ENCODE peak calls at places on chromosome 17, in eight cellular contexts. O, Y, A, Z, I, N, L and J are unnamed samples.
A peak's percentile ranks its signal among the peaks of the same experiment; 100 is the strongest.

GRCh38 chr17:43927101-43927935 is 15.0 kb downstream of the PPY start:
- DNase-seq in O (no peak), Y (peak; percentile 50), A (no peak), Z (no peak), I (no peak), N (no peak), L (no peak), J (peak; percentile 50)

GRCh38 chr17:16941643-16942042 is 30.3 kb downstream of the TNFRSF13B start:
- DNase-seq in O (no peak), Y (no peak), A (no peak), Z (no peak), I (no peak), N (no peak), L (no peak), J (no peak)

GRCh38 chr17:43475494-43476089 is 8.2 kb upstream of the DHX8 start:
- DNase-seq in O (no peak), Y (no peak), A (no peak), Z (no peak), I (no peak), N (no peak), L (no peak), J (no peak)

GRCh38 chr17:78873519-78874340 is 29.3 kb downstream of the CEP295NL start:
- DNase-seq in O (no peak), Y (no peak), A (no peak), Z (peak; percentile 59), I (peak; percentile 35), N (peak; percentile 92), L (no peak), J (peak; percentile 59)

GRCh38 chr17:2853111-2853721 is 57.0 kb downstream of the RAP1GAP2 start:
- DNase-seq in O (no peak), Y (peak; percentile 53), A (peak; percentile 45), Z (peak; percentile 68), I (no peak), N (peak; percentile 87), L (no peak), J (peak; percentile 83)

GRCh38 chr17:78925662-78926555 is 722 bp upstream of the TIMP2 start:
- DNase-seq in O (peak; percentile 98), Y (no peak), A (peak; percentile 80), Z (peak; percentile 87), I (peak; percentile 39), N (no peak), L (peak; percentile 90), J (peak; percentile 83)

GRCh38 chr17:73622381-73622780 is 21.9 kb downstream of the SDK2 start:
- DNase-seq in O (no peak), Y (no peak), A (no peak), Z (no peak), I (no peak), N (no peak), L (no peak), J (no peak)

GRCh38 chr17:80565347-80566053 is 20.9 kb downstream of the RPTOR start:
- DNase-seq in O (no peak), Y (no peak), A (no peak), Z (no peak), I (no peak), N (no peak), L (no peak), J (no peak)

GRCh38 chr17:74096456-74096855 is 107.0 kb upstream of the RPL38 start:
- DNase-seq in O (no peak), Y (no peak), A (no peak), Z (no peak), I (no peak), N (no peak), L (no peak), J (no peak)

GRCh38 chr17:11142231-11142630 is 98.8 kb upstream of the SHISA6 start:
- DNase-seq in O (no peak), Y (no peak), A (no peak), Z (no peak), I (no peak), N (no peak), L (no peak), J (no peak)

GRCh38 chr17:78252111-78252634 is 20.7 kb downstream of the TMEM235 start:
- DNase-seq in O (no peak), Y (peak; percentile 94), A (no peak), Z (no peak), I (no peak), N (peak; percentile 74), L (no peak), J (no peak)

GRCh38 chr17:9022553-9023388 is 1.5 kb downstream of the NTN1 start:
- DNase-seq in O (no peak), Y (no peak), A (no peak), Z (no peak), I (no peak), N (peak; percentile 82), L (no peak), J (no peak)

GRCh38 chr17:34584805-34585416 is 5.5 kb downstream of the TMEM132E start:
- DNase-seq in O (no peak), Y (no peak), A (no peak), Z (no peak), I (peak; percentile 29), N (no peak), L (no peak), J (no peak)

GRCh38 chr17:4604111-4604644 is 19.8 kb downstream of the SMTNL2 start:
- DNase-seq in O (no peak), Y (no peak), A (no peak), Z (peak; percentile 72), I (peak; percentile 79), N (peak; percentile 56), L (no peak), J (peak; percentile 69)

GRCh38 chr17:8016632-8017424 is 14.4 kb downstream of the GUCY2D start:
- DNase-seq in O (no peak), Y (no peak), A (peak; percentile 85), Z (no peak), I (peak; percentile 62), N (no peak), L (peak; percentile 54), J (peak; percentile 60)

GRCh38 chr17:9999948-10000695 is 95.1 kb upstream of the RCVRN start:
- DNase-seq in O (no peak), Y (no peak), A (no peak), Z (no peak), I (no peak), N (no peak), L (no peak), J (no peak)

GRCh38 chr17:1611715-1612114 is 16.9 kb downstream of the SLC43A2 start:
- DNase-seq in O (no peak), Y (no peak), A (no peak), Z (no peak), I (no peak), N (no peak), L (no peak), J (no peak)

GRCh38 chr17:44219636-44220210 is at the start of gene UBTF:
- DNase-seq in O (peak; percentile 92), Y (peak; percentile 85), A (peak; percentile 70), Z (peak; percentile 75), I (peak; percentile 84), N (peak; percentile 88), L (no peak), J (peak; percentile 84)

GRCh38 chr17:56934280-56934679 is 20.4 kb upstream of the TRIM25 start:
- DNase-seq in O (no peak), Y (no peak), A (no peak), Z (no peak), I (no peak), N (no peak), L (no peak), J (no peak)

DNA sequence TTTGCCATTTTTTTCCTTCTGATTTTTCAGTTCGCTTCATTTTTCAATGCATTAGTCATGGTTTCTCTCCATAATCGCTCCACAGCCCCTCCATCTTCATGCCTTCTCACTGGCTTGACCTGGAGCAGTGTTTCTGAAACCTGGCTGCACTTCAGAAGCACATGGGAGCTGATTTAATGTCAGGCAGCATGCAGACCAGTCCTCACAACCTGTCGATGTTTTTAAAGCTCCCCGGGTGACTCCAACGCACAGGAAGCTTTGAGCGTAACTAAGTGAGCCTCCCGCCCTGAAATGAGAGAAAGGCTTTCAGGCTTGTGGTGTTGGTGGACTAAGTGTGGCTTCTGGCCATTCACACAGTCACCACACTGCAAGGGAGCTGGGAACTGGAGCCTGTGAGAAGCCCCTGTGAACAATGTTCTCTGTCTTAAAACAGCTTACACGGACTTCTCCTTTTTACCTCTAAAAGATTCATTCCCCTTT is 16.8 kb upstream of the DRG2 start:
- DNase-seq in O (no peak), Y (no peak), A (no peak), Z (no peak), I (peak; percentile 42), N (no peak), L (no peak), J (no peak)
- H3K4me3 ChIP-seq in O (no peak overlapping the region), Y (no peak overlapping the region), A (no peak overlapping the region), Z (no peak overlapping the region), I (peak overlapping the region; percentile 3), N (no peak overlapping the region), L (peak overlapping the region; percentile 25), J (no peak overlapping the region)

GRCh38 chr17:50164697-50164988 is 1.2 kb upstream of the SGCA start:
- DNase-seq in O (no peak), Y (no peak), A (no peak), Z (no peak), I (no peak), N (no peak), L (no peak), J (no peak)

GRCh38 chr17:50165867-50166517 is at the start of gene SGCA:
- DNase-seq in O (no peak), Y (no peak), A (no peak), Z (peak; percentile 62), I (no peak), N (peak; percentile 54), L (no peak), J (peak; percentile 79)

GRCh38 chr17:50165466-50165865 is 339 bp upstream of the SGCA start:
- DNase-seq in O (no peak), Y (no peak), A (no peak), Z (no peak), I (no peak), N (no peak), L (no peak), J (peak; percentile 24)

GRCh38 chr17:50163846-50164696 is 1.7 kb upstream of the SGCA start:
- DNase-seq in O (no peak), Y (no peak), A (no peak), Z (peak; percentile 67), I (no peak), N (peak; percentile 37), L (no peak), J (peak; percentile 63)

GRCh38 chr17:50165066-50165465 is 739 bp upstream of the SGCA start:
- DNase-seq in O (no peak), Y (no peak), A (no peak), Z (no peak), I (no peak), N (peak; percentile 20), L (no peak), J (peak; percentile 25)
- H3K4me1 ChIP-seq in O (peaks cover 37% of the 10 kb centered on the region), Y (peaks cover 37% of the 10 kb centered on the region), A (no peaks in the 10 kb centered on the region), Z (peaks cover 24% of the 10 kb centered on the region), I (peaks cover 5% of the 10 kb centered on the region), N (no peaks in the 10 kb centered on the region), L (peaks cover 29% of the 10 kb centered on the region), J (peaks cover 38% of the 10 kb centered on the region)

GRCh38 chr17:76173474-76173873 is 32.4 kb upstream of the FOXJ1 start:
- DNase-seq in O (no peak), Y (no peak), A (no peak), Z (no peak), I (no peak), N (no peak), L (no peak), J (no peak)
- H3K4me3 ChIP-seq in O (no peak overlapping the region), Y (no peak overlapping the region), A (no peak overlapping the region), Z (no peak overlapping the region), I (no peak overlapping the region), N (no peak overlapping the region), L (no peak overlapping the region), J (no peak overlapping the region)

DNA sequence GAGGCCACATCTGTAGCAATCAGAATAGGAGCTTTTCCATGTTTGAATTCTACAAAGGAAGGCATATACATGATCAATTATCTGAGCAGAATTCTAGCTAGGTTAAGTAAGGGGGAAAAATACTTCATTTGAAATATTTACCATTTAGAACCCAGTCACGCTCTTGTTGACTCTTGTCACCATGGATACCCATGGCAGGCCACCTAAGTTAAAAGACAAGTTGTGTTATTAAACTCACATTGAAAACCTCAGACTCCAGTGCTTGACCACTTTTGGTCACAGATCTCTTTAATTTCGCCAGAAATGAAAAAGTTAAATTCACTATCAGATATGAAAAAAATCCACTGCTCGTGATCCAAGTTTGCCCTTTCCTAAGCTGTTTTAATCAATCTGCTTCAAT is 4.1 kb downstream of the DDX5 start:
- DNase-seq in O (no peak), Y (no peak), A (no peak), Z (no peak), I (no peak), N (no peak), L (no peak), J (no peak)
- H3K4me1 ChIP-seq in O (peaks cover 54% of the 10 kb centered on the region), Y (peaks cover 61% of the 10 kb centered on the region), A (peaks cover 26% of the 10 kb centered on the region), Z (peaks cover 54% of the 10 kb centered on the region), I (peaks cover 9% of the 10 kb centered on the region), N (peaks cover 20% of the 10 kb centered on the region), L (peaks cover 75% of the 10 kb centered on the region), J (peaks cover 3% of the 10 kb centered on the region)